ENCODE peak calls at places on chromosome X, in four cellular contexts. F is pancreas, Q is adipocyte, B is right cardiac atrium. G is an unnamed sample. For H3K4me1, the result is how much of the 10 kb centered on the place peaks cover.

GRCh38 chrX:113512700-113513395 is 672.2 kb upstream of the AMOT start:
- DNase-seq in F (no peak), B (no peak), Q (peak), G (no peak)

GRCh38 chrX:53930513-53931380 is 113.5 kb downstream of the PHF8 start:
- DNase-seq in F (no peak), Q (no peak), B (no peak), G (no peak)

GRCh38 chrX:23578079-23578478 is 89.2 kb upstream of the PRDX4 start:
- DNase-seq in Q (no peak), B (no peak), F (no peak), G (no peak)

GRCh38 chrX:155070038-155070437 is 898 bp downstream of the CMC4 start:
- DNase-seq in B (no peak), F (no peak), Q (no peak), G (no peak)

GRCh38 chrX:136487647-136488046 is at the start of gene BRS3:
- DNase-seq in B (no peak), F (no peak), Q (no peak), G (no peak)

GRCh38 chrX:66384722-66385121 is 220.7 kb downstream of the HEPH start:
- DNase-seq in B (no peak), Q (no peak), F (no peak), G (no peak)

GRCh38 chrX:31652651-31653050 is 580.8 kb upstream of the FTHL17 start:
- DNase-seq in F (no peak), Q (no peak), B (no peak), G (no peak)

GRCh38 chrX:119755981-119756533 is 2.3 kb upstream of the SOWAHD start:
- DNase-seq in B (no peak), Q (no peak), F (no peak), G (no peak)

GRCh38 chrX:120457766-120458180 is 11.3 kb downstream of the LAMP2 start:
- DNase-seq in B (no peak), Q (peak), F (no peak), G (no peak)

GRCh38 chrX:65744965-65745364 is 77.5 kb downstream of the MSN start:
- DNase-seq in Q (peak), B (no peak), F (no peak), G (no peak)

GRCh38 chrX:107549504-107549903 is 78.8 kb upstream of the PRPS1 start:
- DNase-seq in Q (no peak), B (no peak), F (no peak), G (no peak)

GRCh38 chrX:73262991-73263390 is 48.3 kb upstream of the NAP1L2 start:
- DNase-seq in B (no peak), Q (peak), F (no peak), G (no peak)

GRCh38 chrX:150365051-150365952 is 2.2 kb downstream of the MAMLD1 start:
- DNase-seq in Q (peak), F (peak), B (peak), G (peak)

GRCh38 chrX:135973025-135973547 is 702 bp downstream of the MMGT1 start:
- DNase-seq in Q (peak), B (no peak), F (peak), G (no peak)

GRCh38 chrX:14864626-14865025 is 8.2 kb downstream of the FANCB start:
- DNase-seq in F (no peak), B (no peak), Q (peak), G (no peak)

GRCh38 chrX:126580877-126581276 is 28.3 kb upstream of the DCAF12L1 start:
- DNase-seq in F (no peak), Q (no peak), B (peak), G (peak)

GRCh38 chrX:117835034-117835433 is 281.6 kb downstream of the KLHL13 start:
- DNase-seq in Q (no peak), F (no peak), B (no peak), G (no peak)

GRCh38 chrX:10109695-10110094 is 47.1 kb upstream of the CLCN4 start:
- DNase-seq in B (peak), Q (no peak), F (no peak), G (peak)
- H3K4me1 ChIP-seq in B (under half), Q (under half), F (under half), G (under half)

DNA sequence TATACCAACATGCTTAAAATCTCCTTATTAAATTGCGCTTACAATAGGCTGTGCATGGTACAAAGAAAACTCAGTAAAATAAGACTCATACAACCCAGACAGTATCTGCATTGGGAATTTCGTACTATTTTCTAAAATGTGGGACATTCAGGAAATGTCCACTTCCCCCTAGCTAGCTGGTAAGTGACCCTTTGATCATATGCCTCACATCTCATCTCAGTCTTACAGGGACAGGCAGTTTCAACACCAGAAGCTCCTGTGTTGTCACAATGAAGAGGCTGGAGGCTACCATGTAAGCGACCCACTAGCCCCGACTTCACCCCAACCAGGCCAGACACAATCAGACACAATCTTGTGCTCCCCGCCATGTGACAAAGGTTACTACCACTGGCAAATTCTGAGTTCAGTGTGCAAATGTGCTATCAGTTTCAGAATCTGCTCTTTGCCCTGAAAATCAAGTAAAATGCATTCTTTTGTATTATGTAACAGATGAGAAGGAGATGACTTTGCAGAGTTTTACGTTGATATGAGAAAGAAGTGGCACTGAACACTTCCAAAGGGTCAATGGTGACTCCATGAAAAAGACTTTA is 56.9 kb upstream of the STS start:
- DNase-seq in Q (no peak), B (no peak), F (no peak), G (no peak)
- H3K4me1 ChIP-seq in Q (under half), B (under half), F (under half), G (under half)

DNA sequence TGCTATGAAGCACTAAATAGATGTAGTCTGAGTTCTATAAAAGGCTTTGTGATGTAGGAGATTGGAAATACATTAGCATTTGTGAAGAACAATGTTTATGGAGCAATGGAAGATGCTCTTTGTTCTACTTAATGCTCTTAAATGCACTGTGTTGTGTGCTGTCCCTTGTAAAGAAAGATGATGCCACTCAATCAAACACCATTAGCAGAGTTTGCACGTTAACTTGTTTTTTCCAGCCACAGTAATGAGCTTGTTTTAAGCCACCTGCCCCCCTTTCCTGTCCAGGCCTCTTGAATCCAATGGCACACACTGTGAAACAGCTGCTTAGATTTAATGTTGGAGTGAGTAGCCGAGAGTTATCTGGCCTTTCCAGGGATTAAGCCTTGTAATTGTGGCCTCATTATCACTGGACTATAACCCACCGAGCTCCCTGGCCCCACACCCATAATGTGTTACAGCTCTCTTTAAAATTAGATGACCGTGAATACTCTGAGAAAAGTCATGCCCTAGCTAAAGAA is 86.0 kb downstream of the PAK3 start:
- DNase-seq in F (no peak), B (no peak), Q (no peak), G (no peak)
- H3K4me1 ChIP-seq in F (under half), B (under half), Q (under half), G (under half)

DNA sequence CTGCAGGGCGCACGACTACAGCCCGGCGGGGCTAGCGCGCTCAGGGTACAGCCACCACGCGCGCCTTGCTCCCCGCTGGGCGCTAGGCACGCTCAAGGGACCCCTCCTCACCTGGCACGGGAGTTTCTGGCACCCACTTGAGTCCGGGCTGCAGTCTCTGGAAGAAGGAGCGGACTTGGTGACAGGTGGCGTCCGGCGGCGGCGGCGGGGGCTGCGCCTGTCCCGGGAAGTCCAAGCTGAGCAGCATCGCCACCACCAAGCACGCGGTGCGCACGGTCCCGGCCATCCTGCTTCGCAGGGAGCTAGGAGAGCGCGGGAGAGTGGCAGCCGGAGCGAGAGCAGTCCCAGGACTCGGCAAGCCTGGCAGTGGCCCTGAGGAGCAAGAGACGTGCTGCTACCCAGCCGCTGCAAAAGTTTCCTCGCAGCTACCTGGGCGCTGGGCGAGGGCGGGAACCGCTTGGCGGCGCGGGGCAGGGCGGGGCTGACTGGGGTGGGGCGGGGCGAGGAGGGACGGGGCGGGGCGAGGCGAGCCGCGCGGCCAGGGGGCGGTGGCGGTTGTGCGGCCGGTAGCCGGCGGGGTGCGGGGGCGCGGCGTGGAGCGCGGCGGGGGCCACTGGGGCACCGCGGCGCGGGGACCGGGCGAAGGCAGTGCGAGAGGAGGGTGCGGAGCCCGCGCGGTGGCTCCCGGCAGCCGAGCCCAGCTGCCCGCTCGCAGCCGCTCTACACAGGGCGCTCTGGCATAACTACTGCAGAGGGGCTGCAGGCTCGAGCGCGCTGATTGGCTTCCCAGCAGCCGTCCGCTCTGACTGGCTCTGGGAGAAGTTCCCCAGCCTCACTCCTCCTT is at the start of gene GPC3:
- DNase-seq in F (peak), Q (peak), B (peak), G (peak)
- H3K4me1 ChIP-seq in F (under half), Q (under half), B (under half), G (under half)

GRCh38 chrX:1477229-1477628 is 24.5 kb upstream of the ASMTL start:
- DNase-seq in F (no peak), B (no peak), Q (no peak), G (no peak)

GRCh38 chrX:1475881-1476280 is 23.2 kb upstream of the ASMTL start:
- DNase-seq in F (no peak), Q (no peak), B (no peak), G (no peak)

GRCh38 chrX:1480082-1480785 is 27.5 kb upstream of the ASMTL start:
- DNase-seq in F (no peak), B (no peak), Q (no peak), G (no peak)

GRCh38 chrX:1477801-1478458 is 25.2 kb upstream of the ASMTL start:
- DNase-seq in F (no peak), B (no peak), Q (no peak), G (no peak)

DNA sequence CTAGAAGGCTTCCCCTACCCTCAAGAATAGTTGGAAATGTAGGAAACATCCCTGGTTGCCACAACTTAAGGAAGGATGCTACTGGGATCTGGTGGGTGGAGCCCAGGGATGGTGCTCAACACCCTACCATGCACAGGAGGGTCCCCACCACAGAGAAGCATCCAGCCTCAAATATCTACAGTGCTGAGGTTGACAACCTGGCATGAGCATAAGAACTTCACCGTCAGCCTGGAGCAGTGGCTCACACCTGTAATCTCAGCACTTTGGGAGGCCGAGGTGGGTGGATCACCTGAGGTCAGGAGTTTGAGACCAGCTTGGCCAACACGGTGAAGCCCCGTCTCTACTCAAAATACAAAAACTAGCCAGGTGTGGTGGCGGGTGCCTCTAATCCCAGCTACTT is 24.0 kb upstream of the ASMTL start:
- DNase-seq in F (no peak), B (no peak), Q (no peak), G (no peak)
- H3K4me1 ChIP-seq in F (under half), B (under half), Q (under half), G (under half)